ENCODE peak calls at places on chromosomes 11 and 22, in eight cellular contexts. J is brain microvascular endothelial cell, L is kidney tubule cell, V is foreskin fibroblast, N is NAMALWA, C is NCI-H2081 treated with DMSO at 0.1 percent for 48 hours, G is mesendoderm, I is tibial nerve. Q is an unnamed sample.
A peak's percentile ranks its signal among the peaks of the same experiment; 100 is the strongest.

GRCh38 chr22:45224988-45225731 is 15.5 kb downstream of the KIAA0930 start:
- DNase-seq in J (no peak), C (no peak), N (no peak), G (no peak), V (no peak), L (no peak), I (no peak), Q (no peak)

GRCh38 chr11:19524171-19524671 is 188.4 kb upstream of the NAV2 start:
- DNase-seq in I (no peak), L (no peak), V (peak; percentile 52), J (peak; percentile 1), C (no peak), G (peak; percentile 38), N (no peak), Q (peak; percentile 9)

GRCh38 chr11:120717623-120718022 is 206.1 kb downstream of the GRIK4 start:
- DNase-seq in J (no peak), I (no peak), G (no peak), V (no peak), N (no peak), C (no peak), L (no peak), Q (no peak)

GRCh38 chr11:19922689-19923035 is 210.0 kb downstream of the NAV2 start:
- DNase-seq in C (no peak), L (no peak), V (peak; percentile 24), I (no peak), N (no peak), J (no peak), G (no peak), Q (no peak)

GRCh38 chr11:97234016-97234415 is 844.2 kb downstream of the JRKL start:
- DNase-seq in I (no peak), L (no peak), V (no peak), G (no peak), J (no peak), C (no peak), N (no peak), Q (no peak)

GRCh38 chr22:22536515-22536914 is 16.4 kb upstream of the ZNF280A start:
- DNase-seq in J (no peak), I (no peak), N (no peak), C (no peak), L (no peak), G (no peak), V (no peak), Q (no peak)

GRCh38 chr11:1161410-1162152 is 3.8 kb downstream of the MUC5AC start:
- DNase-seq in C (no peak), L (no peak), N (no peak), J (no peak), V (no peak), G (no peak), I (no peak), Q (no peak)

GRCh38 chr22:40107244-40107643 is 70.5 kb upstream of the TNRC6B start:
- DNase-seq in L (no peak), C (no peak), I (no peak), J (no peak), V (peak; percentile 8), N (peak; percentile 31), G (no peak), Q (no peak)

Q was measured in stromal cell of bone marrow.